ENCODE peak calls at places on chromosomes 3 and 15, in seven cellular contexts. I, T, A, Q, K, C and N are unnamed samples.

GRCh38 chr3:119524931-119525662 is 26.8 kb downstream of the TIMMDC1 start:
- DNase-seq in I (peak), T (no peak), A (no peak), Q (no peak), K (no peak), C (peak), N (peak)

GRCh38 chr3:13234155-13234505 is 160.9 kb upstream of the IQSEC1 start:
- DNase-seq in I (no peak), T (no peak), A (no peak), Q (no peak), K (no peak), C (no peak), N (no peak)

GRCh38 chr3:30625541-30626438 is 19.4 kb downstream of the TGFBR2 start:
- DNase-seq in I (peak), T (peak), A (no peak), Q (no peak), K (peak), C (peak), N (no peak)

GRCh38 chr3:169454823-169455222 is 208.7 kb downstream of the MECOM start:
- DNase-seq in I (peak), T (peak), A (no peak), Q (no peak), K (no peak), C (peak), N (no peak)

GRCh38 chr3:46370784-46371183 is at the start of gene CCR5:
- DNase-seq in I (no peak), T (no peak), A (no peak), Q (peak), K (no peak), C (no peak), N (no peak)

GRCh38 chr3:188546835-188547670 is 393.1 kb downstream of the LPP start:
- DNase-seq in I (peak), T (no peak), A (no peak), Q (no peak), K (peak), C (peak), N (peak)

GRCh38 chr3:179526989-179527391 is 35.7 kb upstream of the ACTL6A start:
- DNase-seq in I (peak), T (peak), A (no peak), Q (no peak), K (peak), C (peak), N (peak)

GRCh38 chr3:5006755-5007202 is 27.5 kb downstream of the BHLHE40 start:
- DNase-seq in I (no peak), T (no peak), A (no peak), Q (peak), K (no peak), C (no peak), N (no peak)

GRCh38 chr3:31828007-31828406 is 153.1 kb downstream of the OSBPL10 start:
- DNase-seq in I (no peak), T (no peak), A (no peak), Q (no peak), K (no peak), C (no peak), N (no peak)

GRCh38 chr3:8490079-8490552 is 11.5 kb upstream of the LMCD1 start:
- DNase-seq in I (peak), T (peak), A (peak), Q (no peak), K (peak), C (peak), N (peak)

GRCh38 chr3:188270423-188270972 is 116.5 kb downstream of the LPP start:
- DNase-seq in I (peak), T (peak), A (peak), Q (no peak), K (peak), C (peak), N (peak)

GRCh38 chr3:134373278-134373941 is 837 bp downstream of the AMOTL2 start:
- DNase-seq in I (peak), T (no peak), A (no peak), Q (no peak), K (peak), C (peak), N (peak)

GRCh38 chr3:141308588-141309218 is 59.6 kb upstream of the ZBTB38 start:
- DNase-seq in I (no peak), T (no peak), A (no peak), Q (no peak), K (no peak), C (peak), N (no peak)

GRCh38 chr15:61655881-61656280 is 404.4 kb downstream of the VPS13C start:
- DNase-seq in I (no peak), T (no peak), A (no peak), Q (no peak), K (no peak), C (peak), N (no peak)

GRCh38 chr3:187367561-187368103 is 553 bp upstream of the RTP4 start:
- DNase-seq in I (no peak), T (no peak), A (no peak), Q (no peak), K (no peak), C (no peak), N (no peak)

GRCh38 chr3:53801319-53801718 is 44.9 kb downstream of the CHDH start:
- DNase-seq in I (no peak), T (no peak), A (no peak), Q (no peak), K (no peak), C (no peak), N (no peak)

GRCh38 chr15:56749982-56750381 is 16.7 kb upstream of the ZNF280D start:
- DNase-seq in I (no peak), T (no peak), A (no peak), Q (no peak), K (no peak), C (peak), N (no peak)

GRCh38 chr3:16993227-16993626 is 108.5 kb downstream of the PLCL2 start:
- DNase-seq in I (peak), T (peak), A (no peak), Q (no peak), K (no peak), C (peak), N (no peak)

GRCh38 chr3:195001261-195001660 is 269.7 kb downstream of the XXYLT1 start:
- DNase-seq in I (no peak), T (no peak), A (no peak), Q (no peak), K (no peak), C (no peak), N (peak)

GRCh38 chr3:179037361-179037760 is 34.2 kb downstream of the ZMAT3 start:
- DNase-seq in I (peak), T (peak), A (peak), Q (peak), K (no peak), C (peak), N (peak)

GRCh38 chr3:177835008-177835407 is 637.7 kb upstream of the TBL1XR1 start:
- DNase-seq in I (peak), T (peak), A (no peak), Q (no peak), K (peak), C (peak), N (peak)

GRCh38 chr15:95025924-95026728 is 794.8 kb downstream of the MCTP2 start:
- DNase-seq in I (peak), T (no peak), A (no peak), Q (peak), K (peak), C (peak), N (peak)

GRCh38 chr3:118968111-118968510 is 66.5 kb downstream of the IGSF11 start:
- DNase-seq in I (no peak), T (no peak), A (no peak), Q (no peak), K (no peak), C (no peak), N (no peak)

GRCh38 chr3:14405120-14405885 is 2.9 kb downstream of the SLC6A6 start:
- DNase-seq in I (no peak), T (no peak), A (no peak), Q (no peak), K (no peak), C (no peak), N (no peak)

GRCh38 chr3:185688808-185689207 is 102.7 kb downstream of the SENP2 start:
- DNase-seq in I (peak), T (peak), A (peak), Q (no peak), K (peak), C (peak), N (peak)

GRCh38 chr3:29415824-29416223 is 135.0 kb downstream of the RBMS3 start:
- DNase-seq in I (no peak), T (no peak), A (no peak), Q (no peak), K (no peak), C (peak), N (no peak)

GRCh38 chr3:44042772-44043171 is 198.9 kb upstream of the TOPAZ1 start:
- DNase-seq in I (no peak), T (no peak), A (no peak), Q (no peak), K (no peak), C (no peak), N (no peak)

GRCh38 chr15:37574985-37575384 is 359.5 kb upstream of the TMCO5A start:
- DNase-seq in I (no peak), T (no peak), A (no peak), Q (no peak), K (no peak), C (no peak), N (no peak)

GRCh38 chr3:122977645-122978466 is 49.7 kb downstream of the SEMA5B start:
- DNase-seq in I (peak), T (no peak), A (peak), Q (no peak), K (peak), C (peak), N (peak)

GRCh38 chr15:31216210-31216911 is 110.3 kb upstream of the KLF13 start:
- DNase-seq in I (no peak), T (no peak), A (no peak), Q (peak), K (no peak), C (peak), N (no peak)

GRCh38 chr3:70550723-70551319 is 238.4 kb upstream of the MDFIC2 start:
- DNase-seq in I (peak), T (peak), A (no peak), Q (peak), K (no peak), C (peak), N (peak)

GRCh38 chr3:45026038-45026437 is at the start of gene CLEC3B:
- DNase-seq in I (peak), T (no peak), A (no peak), Q (no peak), K (no peak), C (peak), N (peak)

GRCh38 chr15:29773816-29774215 is 48.5 kb downstream of the TJP1 start:
- DNase-seq in I (no peak), T (no peak), A (no peak), Q (no peak), K (no peak), C (no peak), N (no peak)

GRCh38 chr3:43948013-43948412 is 257.3 kb downstream of the ABHD5 start:
- DNase-seq in I (no peak), T (no peak), A (no peak), Q (no peak), K (no peak), C (no peak), N (no peak)

GRCh38 chr3:150348500-150348899 is 59.6 kb upstream of the TSC22D2 start:
- DNase-seq in I (peak), T (peak), A (peak), Q (peak), K (no peak), C (peak), N (no peak)

GRCh38 chr3:157614896-157615295 is 111.7 kb upstream of the VEPH1 start:
- DNase-seq in I (no peak), T (no peak), A (no peak), Q (no peak), K (no peak), C (no peak), N (no peak)

GRCh38 chr3:58800032-58800431 is 133.5 kb upstream of the FAM3D start:
- DNase-seq in I (no peak), T (no peak), A (no peak), Q (no peak), K (no peak), C (no peak), N (no peak)

GRCh38 chr15:68042156-68042854 is 11.8 kb upstream of the PIAS1 start:
- DNase-seq in I (no peak), T (no peak), A (no peak), Q (no peak), K (no peak), C (no peak), N (peak)